ENCODE peak calls at places on chromosome 7, in six cellular contexts. One of them, this sample, is unnamed.

GRCh38 chr7:2109936-2110585 is 122.7 kb downstream of the MAD1L1 start:
- DNase-seq in IMR-90: peak
- DNase-seq in mucosa of descending colon: no peak
- DNase-seq in GOT3: peak
- DNase-seq in caudate nucleus: peak
- DNase-seq in EL: peak
- DNase-seq in this sample: peak

GRCh38 chr7:73487486-73487885 is 34.6 kb downstream of the BAZ1B start:
- DNase-seq in GOT3: no peak
- DNase-seq in EL: no peak
- DNase-seq in caudate nucleus: no peak
- DNase-seq in mucosa of descending colon: no peak
- DNase-seq in IMR-90: peak
- DNase-seq in this sample: peak

GRCh38 chr7:13822678-13823077 is 166.8 kb downstream of the ETV1 start:
- DNase-seq in IMR-90: peak
- DNase-seq in caudate nucleus: no peak
- DNase-seq in GOT3: no peak
- DNase-seq in mucosa of descending colon: peak
- DNase-seq in EL: no peak
- DNase-seq in this sample: no peak

GRCh38 chr7:698515-699259 is 27.8 kb upstream of the DNAAF5 start:
- DNase-seq in mucosa of descending colon: no peak
- DNase-seq in GOT3: no peak
- DNase-seq in caudate nucleus: no peak
- DNase-seq in EL: no peak
- DNase-seq in IMR-90: no peak
- DNase-seq in this sample: no peak

GRCh38 chr7:146635200-146636032 is 518.8 kb downstream of the CNTNAP2 start:
- DNase-seq in GOT3: no peak
- DNase-seq in mucosa of descending colon: no peak
- DNase-seq in EL: no peak
- DNase-seq in caudate nucleus: no peak
- DNase-seq in IMR-90: no peak
- DNase-seq in this sample: no peak

GRCh38 chr7:36198854-36199266 is 45.8 kb downstream of the EEPD1 start:
- DNase-seq in GOT3: no peak
- DNase-seq in caudate nucleus: no peak
- DNase-seq in EL: peak
- DNase-seq in IMR-90: peak
- DNase-seq in mucosa of descending colon: no peak
- DNase-seq in this sample: peak

GRCh38 chr7:55183897-55184296 is 165.1 kb downstream of the EGFR start:
- DNase-seq in EL: no peak
- DNase-seq in mucosa of descending colon: no peak
- DNase-seq in GOT3: no peak
- DNase-seq in caudate nucleus: no peak
- DNase-seq in IMR-90: no peak
- DNase-seq in this sample: no peak

GRCh38 chr7:85186083-85186520 is 754 bp downstream of the SEMA3D start:
- DNase-seq in GOT3: no peak
- DNase-seq in EL: peak
- DNase-seq in mucosa of descending colon: peak
- DNase-seq in caudate nucleus: no peak
- DNase-seq in IMR-90: peak
- DNase-seq in this sample: peak

GRCh38 chr7:77239471-77239870 is 39.9 kb upstream of the FGL2 start:
- DNase-seq in GOT3: no peak
- DNase-seq in EL: no peak
- DNase-seq in mucosa of descending colon: no peak
- DNase-seq in caudate nucleus: no peak
- DNase-seq in IMR-90: no peak
- DNase-seq in this sample: no peak

This sample was measured in EH.